ENCODE peak calls at places on chromosomes 4 and X, in six cellular contexts. M is H9, W is mesendoderm, K is H1, F is mesenchymal stem cell, Z is IMR-90. Y is an unnamed sample.

GRCh38 chrX:8364369-8365141 is 100.1 kb upstream of the VCX3B start:
- DNase-seq in M (peak), W (peak), K (peak), F (peak), Z (no peak), Y (peak)

GRCh38 chrX:71533850-71534515 is 1.1 kb downstream of the OGT start:
- DNase-seq in M (peak), W (peak), K (peak), F (peak), Z (peak), Y (peak)

GRCh38 chr4:10079951-10080873 is 36.4 kb downstream of the WDR1 start:
- DNase-seq in M (no peak), W (no peak), K (no peak), F (no peak), Z (no peak), Y (no peak)

GRCh38 chr4:54092800-54093608 is 7.0 kb upstream of the GSX2 start:
- DNase-seq in M (peak), W (no peak), K (no peak), F (no peak), Z (no peak), Y (no peak)

GRCh38 chr4:8403173-8403753 is 37.3 kb downstream of the ACOX3 start:
- DNase-seq in M (peak), W (peak), K (peak), F (peak), Z (peak), Y (peak)

GRCh38 chrX:41441934-41442823 is 5.0 kb upstream of the NYX start:
- DNase-seq in M (peak), W (peak), K (peak), F (peak), Z (peak), Y (peak)

GRCh38 chr4:80220711-80221110 is 23.4 kb downstream of the PRDM8 start:
- DNase-seq in M (no peak), W (no peak), K (no peak), F (no peak), Z (no peak), Y (no peak)

GRCh38 chr4:65007841-65008439 is 598.7 kb upstream of the TECRL start:
- DNase-seq in M (no peak), W (peak), K (no peak), F (peak), Z (no peak), Y (peak)

GRCh38 chr4:75514131-75514948 is at the start of the genes RCHY1 and THAP6:
- DNase-seq in M (peak), W (peak), K (peak), F (peak), Z (peak), Y (peak)

GRCh38 chr4:75512336-75513211 is 1.6 kb downstream of the RCHY1 start:
- DNase-seq in M (no peak), W (peak), K (no peak), F (peak), Z (peak), Y (no peak)

GRCh38 chr4:75511841-75512240 is 2.4 kb downstream of the RCHY1 start:
- DNase-seq in M (no peak), W (peak), K (no peak), F (peak), Z (no peak), Y (no peak)

GRCh38 chr4:75514949-75515612 is 808 bp downstream of the THAP6 start:
- DNase-seq in M (no peak), W (no peak), K (no peak), F (no peak), Z (no peak), Y (no peak)

DNA sequence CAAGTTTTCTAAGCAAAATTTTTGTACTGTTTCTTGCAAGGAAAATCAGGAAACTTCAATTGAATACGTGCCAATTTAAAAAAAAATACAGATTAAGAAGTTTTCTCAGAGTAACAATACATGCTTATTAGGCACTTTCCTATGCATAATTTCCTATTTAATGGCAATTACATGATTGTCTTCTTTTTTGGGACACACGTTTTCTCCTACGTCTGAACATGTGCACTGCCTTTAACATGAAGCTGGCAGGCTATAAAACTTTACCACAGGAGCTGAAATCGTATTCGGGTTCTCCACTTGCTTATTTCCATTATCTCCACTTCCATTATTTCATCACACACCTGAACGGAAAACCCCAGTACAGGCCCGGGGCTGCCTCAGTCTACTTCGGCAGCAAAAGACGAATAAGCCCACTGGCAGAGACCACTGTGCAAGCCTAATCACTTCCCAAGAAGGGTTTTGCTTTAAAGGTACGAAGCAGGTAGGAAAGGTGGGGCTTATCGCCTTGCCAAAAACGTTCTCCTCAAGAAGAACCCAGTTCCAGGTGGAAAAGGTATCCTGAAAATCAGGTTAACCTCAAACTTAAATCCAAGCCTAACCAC is 573 bp downstream of the RCHY1 start:
- DNase-seq in M (no peak), W (no peak), K (no peak), F (peak), Z (peak), Y (no peak)
- H2BK120ac ChIP-seq in M (no peak), W (no peak), K (peak), F (peak), Z (peak), Y (no peak)

GRCh38 chr4:184534511-184535391 is 60.4 kb upstream of the IRF2 start:
- DNase-seq in M (no peak), W (peak), K (no peak), F (peak), Z (peak), Y (no peak)

GRCh38 chr4:184538023-184538599 is 63.8 kb upstream of the IRF2 start:
- DNase-seq in M (no peak), W (peak), K (no peak), F (peak), Z (peak), Y (peak)

GRCh38 chr4:184536881-184537248 is 62.5 kb upstream of the IRF2 start:
- DNase-seq in M (no peak), W (peak), K (no peak), F (no peak), Z (no peak), Y (no peak)

GRCh38 chr4:184536070-184536880 is 61.9 kb upstream of the IRF2 start:
- DNase-seq in M (no peak), W (peak), K (no peak), F (peak), Z (no peak), Y (no peak)

DNA sequence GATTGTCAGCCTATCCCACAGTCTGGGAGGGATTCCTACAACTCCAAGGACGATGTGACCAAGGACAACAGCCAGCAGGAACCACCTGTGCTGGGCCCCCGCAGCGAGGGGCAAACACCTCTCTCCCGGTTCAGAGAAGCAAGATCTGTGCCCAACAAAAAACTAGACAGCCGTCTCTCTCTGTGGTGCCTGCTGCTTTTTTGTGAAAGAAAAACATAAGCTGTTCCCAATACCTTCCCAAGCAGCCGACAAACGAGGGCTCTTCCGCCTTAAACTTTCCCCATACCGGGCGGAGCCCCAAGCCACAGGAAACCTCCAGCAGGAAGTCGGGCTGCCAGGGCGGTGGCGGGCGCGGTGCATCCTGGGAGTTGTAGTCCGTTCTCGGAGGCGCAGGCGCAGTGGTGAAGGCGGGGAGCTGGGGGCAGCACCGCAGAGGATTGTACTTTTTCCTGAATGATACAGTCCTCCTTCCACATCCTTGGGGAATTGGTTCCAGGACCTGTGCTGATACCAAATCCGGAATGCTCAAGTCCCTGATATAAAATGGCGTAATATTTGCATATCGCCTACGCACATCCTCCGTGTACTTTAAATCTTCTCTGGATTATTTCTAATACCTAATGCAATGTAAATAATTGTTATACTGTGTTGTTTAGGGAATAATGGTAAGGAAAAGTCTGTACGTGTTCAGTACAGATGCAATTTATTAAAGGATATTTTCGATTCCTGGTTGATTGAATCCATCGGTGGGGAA is 63.1 kb upstream of the IRF2 start:
- DNase-seq in M (peak), W (peak), K (peak), F (peak), Z (peak), Y (peak)
- H2BK120ac ChIP-seq in M (no peak), W (no peak), K (no peak), F (peak), Z (peak), Y (no peak)

DNA sequence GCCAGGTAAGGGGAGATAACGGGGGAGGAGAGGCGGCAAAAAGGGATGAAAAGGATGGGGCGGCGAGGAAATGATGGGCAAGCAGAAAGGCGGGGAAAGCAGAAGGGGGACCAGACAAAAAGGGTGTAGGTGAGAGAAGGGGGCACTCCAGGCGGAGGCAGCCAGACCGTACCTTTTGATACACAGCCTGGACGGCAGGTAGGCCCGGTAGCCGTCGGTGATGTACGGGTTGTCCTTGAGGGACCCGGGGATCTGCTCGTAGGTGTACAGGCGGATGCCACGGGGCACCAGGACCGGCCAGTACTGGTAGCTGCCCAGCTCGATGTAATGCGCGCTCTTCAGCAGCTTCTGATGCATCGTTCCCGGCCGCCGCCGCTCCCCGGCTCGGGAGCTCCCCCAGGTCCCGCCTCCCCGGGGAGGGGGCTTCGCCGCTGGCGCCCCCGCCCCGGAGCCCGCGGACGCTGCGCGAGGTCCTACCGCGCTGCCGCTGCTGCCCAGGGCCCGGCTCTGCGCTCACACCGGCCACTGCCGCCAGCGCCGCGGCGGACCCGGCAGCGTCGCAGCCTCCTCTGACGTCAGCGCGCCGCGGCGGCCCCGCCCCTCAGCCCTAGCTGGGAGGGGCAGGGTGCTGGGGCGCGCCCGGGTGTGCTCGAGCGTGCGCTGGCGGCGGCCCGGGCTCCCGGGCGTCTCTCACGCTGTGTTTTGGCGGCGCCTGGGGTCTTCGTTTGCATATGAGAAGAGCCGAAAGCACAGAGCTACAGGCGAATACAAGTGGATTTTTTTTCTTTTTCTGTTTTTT is at the start of gene PAQR3:
- DNase-seq in M (peak), W (peak), K (peak), F (peak), Z (peak), Y (peak)
- H2BK120ac ChIP-seq in M (no peak), W (no peak), K (no peak), F (peak), Z (peak), Y (no peak)

GRCh38 chr4:25076625-25077413 is 46.1 kb upstream of the LGI2 start:
- DNase-seq in M (no peak), W (no peak), K (no peak), F (no peak), Z (no peak), Y (no peak)
- H2BK120ac ChIP-seq in M (no peak), W (no peak), K (no peak), F (no peak), Z (no peak), Y (no peak)

DNA sequence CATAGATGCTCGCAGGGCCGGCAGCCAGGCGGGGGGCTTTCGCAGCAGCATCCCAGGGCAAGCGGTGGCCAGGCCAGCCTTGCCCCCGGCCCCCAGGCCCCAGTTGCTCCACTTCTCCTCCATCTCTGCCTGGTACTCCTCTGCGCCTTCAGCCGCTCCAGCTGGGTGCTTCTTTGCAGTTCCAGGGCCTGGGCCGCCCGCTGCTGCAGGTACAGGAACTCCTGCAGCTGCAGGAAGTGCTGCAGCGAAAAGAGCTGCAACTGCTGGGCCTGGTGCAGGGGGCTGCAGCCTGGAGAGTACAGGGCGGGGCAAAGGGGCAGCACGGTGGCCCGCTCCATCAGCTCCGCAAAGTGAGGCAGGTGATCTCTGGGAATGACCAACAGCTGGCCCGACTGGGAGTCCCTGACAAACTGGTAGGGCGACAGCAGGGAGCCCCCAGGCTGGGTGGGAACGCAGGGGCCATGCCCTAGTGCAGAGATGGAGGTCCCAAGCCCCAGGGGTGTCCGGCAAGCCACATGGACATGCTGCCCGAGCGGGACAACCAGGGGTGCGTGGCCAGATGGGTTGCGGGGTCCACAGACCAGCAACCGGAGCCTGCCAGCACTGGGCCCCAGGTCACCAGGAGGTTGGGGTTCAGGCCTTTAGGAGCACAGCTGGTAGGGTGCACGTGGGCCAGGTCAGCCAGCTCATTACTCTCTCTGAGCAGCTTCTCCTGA is 75.9 kb upstream of the UCP1 start:
- DNase-seq in M (no peak), W (no peak), K (no peak), F (no peak), Z (no peak), Y (no peak)
- H2BK120ac ChIP-seq in M (no peak), W (no peak), K (no peak), F (no peak), Z (no peak), Y (no peak)

GRCh38 chrX:134528936-134529335 is 69.0 kb downstream of the HPRT1 start:
- DNase-seq in M (no peak), W (no peak), K (no peak), F (peak), Z (no peak), Y (no peak)

GRCh38 chrX:134533352-134533751 is 73.4 kb downstream of the HPRT1 start:
- DNase-seq in M (no peak), W (no peak), K (no peak), F (no peak), Z (no peak), Y (no peak)

GRCh38 chrX:134533952-134534351 is 74.0 kb downstream of the HPRT1 start:
- DNase-seq in M (no peak), W (no peak), K (no peak), F (no peak), Z (no peak), Y (no peak)

GRCh38 chrX:134529481-134529880 is 69.5 kb downstream of the HPRT1 start:
- DNase-seq in M (no peak), W (no peak), K (no peak), F (no peak), Z (no peak), Y (no peak)

DNA sequence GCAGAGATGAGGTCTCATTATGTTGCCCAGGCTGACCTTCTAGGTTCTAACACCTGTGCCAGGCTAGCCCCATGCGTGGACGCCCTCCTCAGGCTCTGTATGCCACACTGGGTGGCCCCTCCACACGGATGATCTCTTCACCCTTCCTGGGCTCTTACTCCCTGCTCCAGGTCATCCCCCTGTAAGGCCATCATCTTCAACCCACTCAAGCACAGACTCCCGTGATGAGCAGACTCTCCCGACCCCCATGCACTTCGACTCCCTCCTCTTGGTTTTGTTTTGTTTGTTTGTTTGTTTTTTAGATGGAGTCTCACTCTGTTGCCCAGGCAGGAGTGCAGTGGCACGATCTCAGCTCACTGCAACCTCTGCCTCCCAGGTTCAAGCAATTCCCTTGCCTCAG is 70.9 kb downstream of the HPRT1 start:
- DNase-seq in M (no peak), W (no peak), K (no peak), F (no peak), Z (no peak), Y (no peak)
- H2BK120ac ChIP-seq in M (no peak), W (no peak), K (no peak), F (no peak), Z (no peak), Y (no peak)